ENCODE peak calls at places on chromosomes 7 and 10, in nine cellular contexts. N is nephron progenitor cell, K is IMR-90, I is tibial nerve, J is tibial artery, H is WTC11, U is kidney epithelial cell, T is brain microvascular endothelial cell, G is lower lobe of right lung. C is an unnamed sample.
A peak's percentile ranks its signal among the peaks of the same experiment; 100 is the strongest.

GRCh38 chr7:35820858-35821257 is 20.0 kb downstream of the SEPTIN7 start:
- DNase-seq in G (no peak), T (no peak), U (no peak), N (no peak), H (no peak), I (no peak), K (no peak), J (no peak), C (no peak)

GRCh38 chr10:101221479-101222246 is 7.6 kb downstream of the LBX1 start:
- DNase-seq in K (no peak), J (no peak), I (no peak), T (no peak), H (no peak), U (no peak), N (no peak), G (no peak), C (no peak)

GRCh38 chr7:152025077-152025936 is at the start of gene GALNT11:
- DNase-seq in T (peak; percentile 57), K (peak; percentile 79), U (peak; percentile 32), I (peak; percentile 75), N (peak; percentile 91), J (peak; percentile 78), G (peak; percentile 91), H (peak; percentile 72), C (peak; percentile 77)

GRCh38 chr10:57221674-57222073 is 860.6 kb upstream of the ZWINT start:
- DNase-seq in J (no peak), N (no peak), G (no peak), I (no peak), U (no peak), H (no peak), T (no peak), K (no peak), C (no peak)

GRCh38 chr7:144863320-144863647 is 27.4 kb upstream of the TPK1 start:
- DNase-seq in K (no peak), G (no peak), I (no peak), U (no peak), N (no peak), H (no peak), T (no peak), J (no peak), C (no peak)

GRCh38 chr10:85993840-85994507 is 372.6 kb downstream of the GRID1 start:
- DNase-seq in U (no peak), I (no peak), K (no peak), J (no peak), N (no peak), G (no peak), H (no peak), T (no peak), C (no peak)

GRCh38 chr7:145928937-145929336 is 187.7 kb upstream of the CNTNAP2 start:
- DNase-seq in J (no peak), G (no peak), U (peak; percentile 9), N (no peak), K (no peak), H (no peak), I (no peak), T (peak; percentile 50), C (no peak)

GRCh38 chr10:133128126-133129081 is 31.6 kb upstream of the KNDC1 start:
- DNase-seq in J (no peak), T (no peak), K (no peak), I (peak; percentile 9), U (no peak), G (peak; percentile 36), N (no peak), H (no peak), C (no peak)

GRCh38 chr7:84236398-84236797 is 41.8 kb upstream of the SEMA3A start:
- DNase-seq in H (no peak), G (no peak), T (no peak), U (no peak), N (no peak), I (no peak), J (no peak), K (peak; percentile 82), C (no peak)

GRCh38 chr10:70461397-70462348 is 16.9 kb upstream of the PALD1 start:
- DNase-seq in N (peak; percentile 58), G (no peak), K (peak; percentile 50), T (peak; percentile 56), I (no peak), U (no peak), J (peak; percentile 54), H (peak; percentile 74), C (peak; percentile 40)

GRCh38 chr7:123440202-123440601 is 94.2 kb downstream of the IQUB start:
- DNase-seq in N (no peak), T (no peak), H (peak; percentile 54), I (no peak), G (no peak), J (no peak), K (no peak), U (no peak), C (no peak)

GRCh38 chr7:22549051-22549450 is 49.1 kb upstream of the STEAP1B start:
- DNase-seq in J (no peak), H (peak; percentile 41), G (no peak), N (no peak), T (no peak), K (no peak), I (no peak), U (no peak), C (no peak)

GRCh38 chr7:120123528-120123927 is 149.4 kb upstream of the KCND2 start:
- DNase-seq in J (no peak), K (no peak), U (no peak), T (no peak), H (no peak), I (no peak), G (no peak), N (no peak), C (no peak)

GRCh38 chr10:42911359-42911758 is 128.8 kb downstream of the BMS1 start:
- DNase-seq in I (no peak), U (no peak), J (no peak), H (no peak), G (no peak), T (no peak), K (no peak), N (no peak), C (no peak)
- TF ChIP-seq CTCF in I (no peak), U (no peak), J (no peak), H (no peak), G (no peak), T (no peak), K (no peak), N (no peak), C (no peak)

GRCh38 chr10:91190876-91191580 is 29.4 kb upstream of the PCGF5 start:
- DNase-seq in T (peak; percentile 44), N (no peak), I (no peak), U (no peak), G (no peak), K (peak; percentile 45), J (no peak), H (no peak), C (no peak)

GRCh38 chr10:91185239-91185875 is 35.1 kb upstream of the PCGF5 start:
- DNase-seq in H (no peak), N (no peak), G (no peak), T (peak; percentile 84), J (no peak), I (no peak), U (peak; percentile 51), K (peak; percentile 81), C (no peak)

GRCh38 chr10:91191581-91191919 is 28.9 kb upstream of the PCGF5 start:
- DNase-seq in I (no peak), N (no peak), T (no peak), G (no peak), J (no peak), K (no peak), U (no peak), H (no peak), C (no peak)

GRCh38 chr10:91190388-91190870 is 30.0 kb upstream of the PCGF5 start:
- DNase-seq in K (peak; percentile 78), H (no peak), G (no peak), J (no peak), T (peak; percentile 36), U (no peak), N (no peak), I (no peak), C (no peak)

DNA sequence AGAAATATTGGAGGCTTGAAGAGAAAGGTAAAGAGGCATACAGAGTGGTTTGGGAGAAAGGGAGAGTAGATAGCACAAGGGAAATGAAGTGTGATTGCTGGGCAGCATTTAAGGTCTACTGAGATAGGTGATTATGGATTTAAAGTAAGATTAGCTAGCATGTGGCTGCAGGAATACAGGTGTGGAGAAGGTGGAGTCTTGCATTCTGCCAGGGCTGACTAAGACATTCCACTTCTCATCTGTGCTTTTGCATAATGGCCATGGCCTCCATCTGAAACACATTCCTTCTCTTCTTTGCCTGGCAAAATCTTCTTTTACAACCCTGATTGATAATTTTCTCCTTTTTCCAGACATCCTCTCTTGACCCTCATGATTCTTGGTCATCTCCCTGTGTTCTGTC is 31.6 kb upstream of the PCGF5 start:
- DNase-seq in U (no peak), I (no peak), N (no peak), K (no peak), T (no peak), J (no peak), G (no peak), H (no peak), C (no peak)
- TF ChIP-seq CTCF in U (no peak), I (no peak), N (no peak), K (no peak), T (no peak), J (no peak), G (no peak), H (no peak), C (no peak)

DNA sequence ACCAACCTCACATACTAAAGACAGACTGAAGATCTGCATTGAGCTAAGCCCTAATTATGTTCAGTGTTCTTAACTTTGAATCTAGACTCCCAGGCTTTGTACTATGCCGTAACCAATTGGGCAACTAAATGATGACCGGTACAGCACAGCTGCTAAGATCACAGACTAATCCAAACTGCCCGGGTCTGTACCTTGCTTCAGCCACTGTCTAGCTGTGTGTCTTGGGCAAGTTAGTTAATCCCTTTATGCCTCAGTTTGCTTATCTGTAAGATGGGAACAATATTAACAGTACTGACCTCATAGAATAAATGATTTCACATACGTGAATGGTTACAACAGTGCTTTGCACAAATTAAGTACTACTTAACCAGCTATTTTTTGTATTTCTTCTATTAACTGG is 205.8 kb upstream of the NFE2L3 start:
- DNase-seq in G (no peak), U (no peak), J (no peak), T (no peak), K (no peak), H (no peak), N (no peak), I (no peak), C (no peak)
- TF ChIP-seq CTCF in G (no peak), U (no peak), J (no peak), T (no peak), K (no peak), H (no peak), N (no peak), I (no peak), C (no peak)

DNA sequence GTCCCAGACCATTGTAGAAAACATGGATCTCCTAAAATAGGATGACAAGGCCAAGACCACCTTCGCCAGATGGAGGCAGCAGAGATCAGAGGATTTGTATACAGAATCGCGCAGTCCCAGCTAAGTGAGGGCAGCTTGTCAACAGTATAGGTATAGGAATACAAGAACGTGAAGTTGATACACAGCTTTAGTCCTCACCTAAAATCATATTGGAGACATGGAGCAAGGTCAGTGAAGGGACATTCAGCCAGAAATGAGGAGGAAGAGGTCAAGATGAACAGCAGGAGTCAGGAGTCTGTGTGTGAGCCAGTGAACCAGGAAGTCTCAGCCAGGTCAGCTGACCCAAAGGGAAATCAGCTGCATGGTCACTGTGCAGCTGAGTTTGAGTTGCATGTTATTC is 263.4 kb upstream of the PRKCQ start:
- DNase-seq in N (no peak), I (no peak), U (no peak), K (no peak), H (no peak), G (no peak), T (no peak), J (no peak), C (no peak)
- TF ChIP-seq CTCF in N (no peak), I (no peak), U (no peak), K (no peak), H (no peak), G (peak; percentile 8), T (peak; percentile 18), J (no peak), C (no peak)